ENCODE peak calls at places on chromosomes 3 and 15, in seven cellular contexts. Z is effector memory CD4-positive, alpha-beta T cell; T is Karpas-422; K is Peyer's patch; E is AG10803; C is PC-9; F is A549. A is an unnamed sample.

GRCh38 chr15:66805207-66805975 is 103.4 kb downstream of the SMAD6 start:
- DNase-seq in Z (no peak), T (no peak), K (no peak), E (no peak), C (peak), F (no peak), A (no peak)

GRCh38 chr3:42914771-42915515 is 9.0 kb downstream of the ZNF662 start:
- DNase-seq in Z (no peak), T (no peak), K (no peak), E (no peak), C (no peak), F (peak), A (no peak)

GRCh38 chr15:35505816-35506215 is 40.1 kb downstream of the DPH6 start:
- DNase-seq in Z (no peak), T (peak), K (no peak), E (no peak), C (no peak), F (no peak), A (peak)

GRCh38 chr3:95277614-95278013 is 1214.8 kb downstream of the NSUN3 start:
- DNase-seq in Z (no peak), T (no peak), K (no peak), E (no peak), C (no peak), F (no peak), A (no peak)

GRCh38 chr15:29812384-29812694 is 9.9 kb downstream of the TJP1 start:
- DNase-seq in Z (no peak), T (no peak), K (no peak), E (peak), C (peak), F (peak), A (no peak)

GRCh38 chr15:68637755-68638405 is 59.1 kb downstream of the CORO2B start:
- DNase-seq in Z (no peak), T (no peak), K (no peak), E (peak), C (no peak), F (no peak), A (no peak)

GRCh38 chr3:24725514-24726255 is 231.0 kb upstream of the THRB start:
- DNase-seq in Z (no peak), T (no peak), K (no peak), E (no peak), C (peak), F (no peak), A (no peak)

GRCh38 chr15:85073556-85074194 is 92.0 kb downstream of the PDE8A start:
- DNase-seq in Z (no peak), T (no peak), K (no peak), E (peak), C (no peak), F (peak), A (no peak)

GRCh38 chr3:127786358-127787070 is 35.8 kb downstream of the MGLL start:
- DNase-seq in Z (no peak), T (no peak), K (peak), E (peak), C (no peak), F (no peak), A (no peak)

GRCh38 chr3:107271787-107272387 is 105.4 kb upstream of the CCDC54 start:
- DNase-seq in Z (no peak), T (peak), K (no peak), E (peak), C (peak), F (peak), A (peak)

GRCh38 chr15:42166225-42166940 is 9.9 kb upstream of the PLA2G4F start:
- DNase-seq in Z (no peak), T (no peak), K (no peak), E (no peak), C (no peak), F (no peak), A (no peak)

GRCh38 chr3:150495563-150496168 is 50.6 kb downstream of the SERP1 start:
- DNase-seq in Z (no peak), T (peak), K (no peak), E (peak), C (no peak), F (peak), A (peak)

GRCh38 chr3:43953814-43954241 is 263.1 kb downstream of the ABHD5 start:
- DNase-seq in Z (no peak), T (peak), K (no peak), E (peak), C (peak), F (peak), A (peak)

GRCh38 chr3:17025594-17026139 is 140.9 kb downstream of the PLCL2 start:
- DNase-seq in Z (no peak), T (no peak), K (no peak), E (no peak), C (no peak), F (no peak), A (no peak)

GRCh38 chr3:32186097-32186496 is 52.4 kb upstream of the CMTM8 start:
- DNase-seq in Z (no peak), T (no peak), K (no peak), E (no peak), C (no peak), F (no peak), A (no peak)

GRCh38 chr15:98421419-98422085 is 226.8 kb upstream of the IGF1R start:
- DNase-seq in Z (no peak), T (peak), K (peak), E (peak), C (no peak), F (peak), A (peak)

GRCh38 chr3:159796226-159796625 is 192.4 kb upstream of the IL12A start:
- DNase-seq in Z (no peak), T (no peak), K (no peak), E (no peak), C (no peak), F (no peak), A (no peak)

GRCh38 chr15:66095871-66096710 is 157.5 kb downstream of the MEGF11 start:
- DNase-seq in Z (no peak), T (no peak), K (no peak), E (no peak), C (no peak), F (no peak), A (no peak)

GRCh38 chr3:72887723-72888545 is at the start of gene GXYLT2:
- DNase-seq in Z (no peak), T (peak), K (peak), E (peak), C (no peak), F (peak), A (peak)
- H3K4me3 ChIP-seq in Z (peak), T (peak), K (peak), E (peak), C (peak), F (peak), A (peak)

DNA sequence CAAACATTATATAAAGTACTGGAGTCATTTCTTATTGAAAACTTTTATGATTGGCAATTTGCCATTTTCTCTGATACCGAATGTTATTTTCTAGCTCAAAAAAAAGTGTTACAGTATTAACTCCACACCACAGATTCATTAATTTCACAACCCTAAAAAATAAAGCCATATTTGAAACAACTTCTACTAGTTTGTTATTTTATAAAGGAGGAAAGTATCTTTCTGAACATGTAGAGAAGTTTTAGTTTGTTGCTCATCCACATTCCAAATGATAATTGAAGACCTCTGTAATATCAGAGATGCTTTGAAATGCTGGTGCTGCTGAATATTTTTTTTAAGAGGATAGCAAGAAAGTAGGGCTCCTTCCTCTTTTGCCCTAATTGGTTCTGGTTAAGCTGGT is 2.0 kb downstream of the VGLL3 start:
- DNase-seq in Z (no peak), T (no peak), K (no peak), E (no peak), C (no peak), F (no peak), A (no peak)
- H3K4me3 ChIP-seq in Z (no peak), T (no peak), K (no peak), E (peak), C (no peak), F (peak), A (no peak)

GRCh38 chr3:71127463-71128243 is 455.9 kb downstream of the FOXP1 start:
- DNase-seq in Z (no peak), T (no peak), K (peak), E (peak), C (no peak), F (no peak), A (no peak)
- H3K4me3 ChIP-seq in Z (peak), T (no peak), K (peak), E (no peak), C (no peak), F (no peak), A (no peak)

GRCh38 chr3:185866995-185867394 is 42.2 kb upstream of the IGF2BP2 start:
- DNase-seq in Z (no peak), T (no peak), K (no peak), E (no peak), C (no peak), F (no peak), A (no peak)

GRCh38 chr3:185865277-185865676 is 40.4 kb upstream of the IGF2BP2 start:
- DNase-seq in Z (no peak), T (no peak), K (no peak), E (no peak), C (no peak), F (no peak), A (no peak)

GRCh38 chr3:185864767-185865166 is 39.9 kb upstream of the IGF2BP2 start:
- DNase-seq in Z (no peak), T (no peak), K (no peak), E (no peak), C (no peak), F (no peak), A (no peak)

GRCh38 chr3:185866555-185866954 is 41.7 kb upstream of the IGF2BP2 start:
- DNase-seq in Z (no peak), T (no peak), K (no peak), E (no peak), C (no peak), F (no peak), A (no peak)

GRCh38 chr3:185867650-185868049 is 42.8 kb upstream of the IGF2BP2 start:
- DNase-seq in Z (no peak), T (no peak), K (no peak), E (no peak), C (no peak), F (no peak), A (no peak)
- H3K4me3 ChIP-seq in Z (no peak), T (no peak), K (no peak), E (no peak), C (no peak), F (no peak), A (no peak)

GRCh38 chr3:136942796-136943195 is 15.0 kb upstream of the IL20RB start:
- DNase-seq in Z (no peak), T (no peak), K (no peak), E (no peak), C (no peak), F (no peak), A (no peak)
- H3K4me3 ChIP-seq in Z (no peak), T (no peak), K (no peak), E (no peak), C (no peak), F (no peak), A (no peak)

GRCh38 chr3:65979152-65979551 is 59.6 kb downstream of the MAGI1 start:
- DNase-seq in Z (no peak), T (no peak), K (no peak), E (peak), C (no peak), F (no peak), A (no peak)
- H3K4me3 ChIP-seq in Z (no peak), T (no peak), K (no peak), E (no peak), C (no peak), F (no peak), A (no peak)

DNA sequence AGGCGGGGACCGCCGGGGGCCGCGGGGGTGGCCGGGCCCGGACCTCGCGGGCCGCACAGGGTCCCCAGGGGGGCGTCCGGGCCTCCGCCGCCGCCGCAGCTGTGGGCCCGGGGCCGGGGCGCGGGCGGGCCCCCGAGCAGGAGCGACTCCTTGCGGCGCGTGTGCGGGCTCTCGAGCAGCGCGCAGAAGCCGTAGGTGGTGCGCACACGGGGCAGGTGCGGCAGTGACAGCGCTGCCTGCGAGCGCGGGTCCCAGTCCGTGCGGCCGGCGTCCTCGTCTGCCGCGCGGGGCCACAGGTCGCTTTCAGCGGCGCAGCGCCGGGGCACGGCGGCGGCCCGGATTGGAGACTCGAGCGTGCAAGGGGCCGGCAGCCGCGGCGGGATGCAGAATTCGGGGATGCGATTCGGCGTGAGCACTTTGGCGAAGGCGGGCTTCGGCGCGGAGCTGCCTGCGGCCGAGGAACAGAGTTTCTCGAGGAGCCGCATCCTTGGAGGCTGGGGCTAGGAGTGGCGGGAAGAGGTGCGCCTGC is 521 bp downstream of the C2CD4B start:
- DNase-seq in Z (no peak), T (no peak), K (no peak), E (no peak), C (no peak), F (peak), A (peak)
- H3K4me3 ChIP-seq in Z (peak), T (no peak), K (peak), E (no peak), C (no peak), F (peak), A (no peak)

GRCh38 chr3:45054196-45054857 is 28.2 kb downstream of the CLEC3B start:
- DNase-seq in Z (no peak), T (peak), K (no peak), E (peak), C (peak), F (peak), A (no peak)

GRCh38 chr3:45057557-45057956 is 31.5 kb downstream of the CLEC3B start:
- DNase-seq in Z (no peak), T (no peak), K (no peak), E (no peak), C (peak), F (no peak), A (no peak)

GRCh38 chr3:45056608-45057301 is 30.7 kb downstream of the CLEC3B start:
- DNase-seq in Z (no peak), T (peak), K (no peak), E (no peak), C (peak), F (no peak), A (no peak)

GRCh38 chr3:45055032-45055410 is 28.9 kb downstream of the CLEC3B start:
- DNase-seq in Z (no peak), T (peak), K (no peak), E (peak), C (peak), F (no peak), A (no peak)

DNA sequence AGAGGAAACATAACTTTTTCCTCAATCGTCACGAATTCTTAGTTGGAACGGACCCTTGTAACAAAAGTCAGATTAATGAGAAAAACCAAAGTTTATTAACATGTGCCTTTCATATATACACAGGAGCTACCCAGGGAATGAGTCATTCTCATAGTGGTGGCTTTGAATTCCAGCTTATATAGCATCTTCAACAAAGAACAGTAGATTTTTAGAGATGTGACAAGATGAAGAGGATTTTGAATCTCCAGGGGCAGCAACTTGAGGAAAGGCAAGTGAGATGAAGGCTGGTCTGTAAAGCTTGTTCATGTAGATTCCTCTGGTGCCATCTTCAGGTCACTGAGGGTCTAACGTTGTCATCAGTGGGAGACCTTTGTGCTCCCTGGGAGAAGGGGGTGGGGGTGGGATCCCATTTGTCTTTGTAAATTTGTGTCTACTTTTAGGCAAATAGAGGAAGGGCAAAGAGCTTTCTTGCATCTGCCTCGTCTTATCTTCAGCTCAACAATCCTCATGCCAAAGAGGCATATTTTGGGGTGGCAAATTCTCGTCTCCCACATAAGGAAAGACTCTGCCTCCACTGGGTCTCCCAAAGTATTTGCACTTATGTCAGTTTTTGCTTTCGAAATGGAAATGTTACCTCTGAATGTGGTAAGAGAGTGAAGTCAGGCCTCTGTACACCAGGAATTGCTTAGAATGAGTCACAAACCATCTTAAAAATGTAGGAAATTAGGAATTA is 29.5 kb downstream of the CLEC3B start:
- DNase-seq in Z (no peak), T (peak), K (no peak), E (peak), C (peak), F (peak), A (peak)
- H3K4me3 ChIP-seq in Z (no peak), T (no peak), K (no peak), E (no peak), C (no peak), F (no peak), A (no peak)

DNA sequence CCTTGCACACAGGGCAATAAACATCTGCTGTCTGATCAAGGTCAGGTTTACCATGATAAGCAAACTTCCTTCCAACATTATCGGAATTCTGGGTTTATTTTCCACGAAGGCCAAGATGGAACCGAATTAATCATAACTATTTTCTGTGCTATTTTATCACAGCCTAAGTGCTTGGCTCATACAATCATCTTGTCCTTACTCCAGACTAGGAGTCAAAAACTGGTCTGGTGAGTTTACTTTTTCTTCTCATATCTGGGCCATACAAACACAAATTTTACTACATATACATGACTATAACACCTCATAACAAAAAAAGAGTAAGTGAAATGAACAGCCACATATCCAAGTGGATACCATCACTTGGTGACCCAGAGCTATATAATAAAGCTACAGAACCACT is 2.3 kb downstream of the FBN1 start:
- DNase-seq in Z (no peak), T (no peak), K (no peak), E (no peak), C (no peak), F (no peak), A (no peak)
- H3K4me3 ChIP-seq in Z (no peak), T (no peak), K (no peak), E (peak), C (no peak), F (no peak), A (peak)